ENCODE peak calls at places on chromosomes 4 and X, in five cellular contexts. U, O, G, F and C are unnamed samples. For H3K4me1, the result is how much of the 10 kb centered on the place peaks cover.

GRCh38 chr4:160299608-160300007 is 1196.7 kb downstream of the RAPGEF2 start:
- DNase-seq in U (no peak), O (no peak), G (no peak), F (no peak), C (no peak)

GRCh38 chrX:152865232-152865920 is 32.5 kb upstream of the ZNF185 start:
- DNase-seq in U (no peak), F (no peak), G (no peak), O (no peak), C (no peak)

GRCh38 chrX:30217465-30217864 is 2.1 kb downstream of the MAGEB2 start:
- DNase-seq in F (no peak), U (no peak), O (no peak), G (no peak), C (no peak)

GRCh38 chr4:20252656-20253271 is 1.1 kb downstream of the SLIT2 start:
- DNase-seq in U (peak), G (no peak), O (peak), F (peak), C (peak)

GRCh38 chrX:7801706-7802105 is 41.3 kb upstream of the VCX start:
- DNase-seq in F (no peak), U (no peak), O (no peak), G (no peak), C (no peak)

GRCh38 chrX:135384161-135384836 is 37.4 kb upstream of the SMIM10L2A start:
- DNase-seq in O (no peak), U (no peak), G (no peak), F (no peak), C (no peak)

GRCh38 chrX:82087699-82088098 is 885.8 kb downstream of the SH3BGRL start:
- DNase-seq in U (no peak), F (peak), G (no peak), O (no peak), C (no peak)

GRCh38 chr4:48813984-48814383 is 16.9 kb upstream of the OCIAD1 start:
- DNase-seq in G (peak), O (no peak), F (peak), U (no peak), C (peak)

GRCh38 chr4:18882468-18882867 is 860.9 kb upstream of the LCORL start:
- DNase-seq in F (no peak), G (no peak), U (peak), O (peak), C (peak)

GRCh38 chr4:2254665-2255500 is 7.0 kb downstream of the MXD4 start:
- DNase-seq in G (no peak), O (no peak), F (no peak), U (peak), C (no peak)

GRCh38 chr4:76538296-76538695 is 103.3 kb downstream of the SHROOM3 start:
- DNase-seq in U (no peak), G (no peak), O (no peak), F (no peak), C (no peak)

GRCh38 chrX:134870419-134870818 is 120.4 kb upstream of the SMIM10 start:
- DNase-seq in G (no peak), U (no peak), F (no peak), O (no peak), C (no peak)

GRCh38 chr4:147340547-147341225 is 140.2 kb upstream of the EDNRA start:
- DNase-seq in U (no peak), O (peak), F (no peak), G (no peak), C (peak)

GRCh38 chr4:184408021-184408710 is 66.2 kb downstream of the IRF2 start:
- DNase-seq in F (no peak), O (peak), G (no peak), U (no peak), C (peak)

GRCh38 chrX:105331244-105331643 is 110.8 kb upstream of the TEX13A start:
- DNase-seq in G (no peak), O (no peak), U (no peak), F (no peak), C (no peak)

GRCh38 chrX:38692961-38693360 is 108.3 kb upstream of the MID1IP1 start:
- DNase-seq in G (no peak), U (no peak), F (no peak), O (no peak), C (no peak)

GRCh38 chr4:1043658-1044468 is 32.4 kb downstream of the FGFRL1 start:
- DNase-seq in G (no peak), F (no peak), O (peak), U (peak), C (peak)

GRCh38 chr4:35525192-35525978 is 718.9 kb downstream of the ARAP2 start:
- DNase-seq in F (no peak), G (no peak), U (no peak), O (no peak), C (peak)

GRCh38 chr4:139814285-139815015 is 148.8 kb downstream of the MGST2 start:
- DNase-seq in F (no peak), O (peak), G (no peak), U (no peak), C (no peak)

GRCh38 chrX:136170109-136170800 is 22.9 kb downstream of the FHL1 start:
- DNase-seq in G (no peak), U (peak), F (no peak), O (peak), C (no peak)

GRCh38 chr4:86014599-86014998 is 345.3 kb downstream of the MAPK10 start:
- DNase-seq in U (peak), G (peak), O (no peak), F (no peak), C (no peak)

GRCh38 chrX:9538544-9539045 is 73.7 kb downstream of the TBL1X start:
- DNase-seq in U (peak), G (no peak), O (no peak), F (no peak), C (no peak)

GRCh38 chr4:62474802-62475201 is 1274.7 kb downstream of the ADGRL3 start:
- DNase-seq in F (no peak), G (no peak), O (no peak), U (no peak), C (no peak)

GRCh38 chr4:165198329-165198728 is 9.0 kb upstream of the KLHL2 start:
- DNase-seq in O (peak), F (no peak), U (no peak), G (no peak), C (no peak)

GRCh38 chr4:34091451-34091850 is 2152.9 kb downstream of the ARAP2 start:
- DNase-seq in F (peak), O (no peak), U (no peak), G (no peak), C (no peak)

GRCh38 chrX:23668335-23668734 is 1.0 kb downstream of the PRDX4 start:
- DNase-seq in G (no peak), F (peak), O (peak), U (no peak), C (no peak)

GRCh38 chr4:37188100-37188499 is 56.4 kb upstream of the NWD2 start:
- DNase-seq in G (peak), U (no peak), F (peak), O (no peak), C (peak)

GRCh38 chr4:120630432-120630831 is 292.1 kb downstream of the PRDM5 start:
- DNase-seq in O (peak), U (no peak), G (no peak), F (no peak), C (peak)

GRCh38 chr4:144556636-144557035 is 89.3 kb upstream of the HHIP start:
- DNase-seq in U (no peak), O (no peak), G (no peak), F (no peak), C (no peak)

DNA sequence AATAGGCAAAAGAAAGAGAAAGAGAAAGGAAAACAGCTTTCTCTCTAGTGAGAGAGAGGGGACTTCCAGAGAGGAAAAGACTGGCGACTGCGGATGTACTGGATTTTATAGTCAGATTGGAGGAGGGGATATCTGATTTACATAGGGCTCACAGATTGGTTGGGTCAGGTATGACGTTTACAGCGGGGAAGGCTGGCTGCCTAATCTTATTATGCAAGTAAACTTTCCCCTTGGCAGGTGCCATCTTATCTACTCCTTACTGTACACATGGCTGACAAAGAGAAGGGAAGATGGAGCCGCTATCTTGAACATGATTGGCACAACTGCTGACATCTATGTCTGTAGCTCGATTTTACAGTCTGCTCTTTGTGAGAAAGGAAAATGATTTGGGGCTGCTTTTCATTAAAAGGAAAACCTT is 25.4 kb downstream of the RBPJ start:
- DNase-seq in G (no peak), F (no peak), O (no peak), U (no peak), C (peak)
- TF ChIP-seq EZH2phosphoT487 in G (no peak), F (no peak), O (no peak), U (no peak), C (no peak)

DNA sequence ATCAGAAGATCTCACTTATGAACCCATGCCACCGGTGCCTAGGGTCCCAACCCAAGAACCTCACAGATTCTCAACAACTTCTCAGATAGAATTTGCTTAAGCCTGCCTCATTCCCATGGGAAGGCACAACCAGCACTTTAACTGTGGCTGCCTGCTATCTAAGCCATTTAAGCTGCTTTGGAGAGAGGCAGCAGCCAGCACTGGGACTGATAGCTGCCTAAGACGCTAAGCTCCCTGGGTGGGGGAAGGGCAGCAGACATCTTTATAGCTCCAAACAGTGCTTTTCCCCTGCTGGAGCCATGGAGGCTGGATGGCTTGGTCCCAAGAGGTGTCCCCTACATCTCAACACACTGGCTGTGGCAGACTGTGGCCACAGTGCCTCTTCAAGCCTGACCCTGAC is 1268.6 kb downstream of the FAM133A start:
- DNase-seq in F (no peak), G (no peak), U (no peak), O (no peak), C (peak)
- H2AFZ ChIP-seq in F (no peak), G (no peak), U (no peak), O (no peak), C (peak)

GRCh38 chr4:113821851-113822250 is 60.3 kb upstream of the CAMK2D start:
- DNase-seq in O (no peak), F (no peak), U (no peak), G (no peak), C (no peak)
- H3K4me1 ChIP-seq in O (under half), F (under half), U (under half), G (under half), C (under half)

DNA sequence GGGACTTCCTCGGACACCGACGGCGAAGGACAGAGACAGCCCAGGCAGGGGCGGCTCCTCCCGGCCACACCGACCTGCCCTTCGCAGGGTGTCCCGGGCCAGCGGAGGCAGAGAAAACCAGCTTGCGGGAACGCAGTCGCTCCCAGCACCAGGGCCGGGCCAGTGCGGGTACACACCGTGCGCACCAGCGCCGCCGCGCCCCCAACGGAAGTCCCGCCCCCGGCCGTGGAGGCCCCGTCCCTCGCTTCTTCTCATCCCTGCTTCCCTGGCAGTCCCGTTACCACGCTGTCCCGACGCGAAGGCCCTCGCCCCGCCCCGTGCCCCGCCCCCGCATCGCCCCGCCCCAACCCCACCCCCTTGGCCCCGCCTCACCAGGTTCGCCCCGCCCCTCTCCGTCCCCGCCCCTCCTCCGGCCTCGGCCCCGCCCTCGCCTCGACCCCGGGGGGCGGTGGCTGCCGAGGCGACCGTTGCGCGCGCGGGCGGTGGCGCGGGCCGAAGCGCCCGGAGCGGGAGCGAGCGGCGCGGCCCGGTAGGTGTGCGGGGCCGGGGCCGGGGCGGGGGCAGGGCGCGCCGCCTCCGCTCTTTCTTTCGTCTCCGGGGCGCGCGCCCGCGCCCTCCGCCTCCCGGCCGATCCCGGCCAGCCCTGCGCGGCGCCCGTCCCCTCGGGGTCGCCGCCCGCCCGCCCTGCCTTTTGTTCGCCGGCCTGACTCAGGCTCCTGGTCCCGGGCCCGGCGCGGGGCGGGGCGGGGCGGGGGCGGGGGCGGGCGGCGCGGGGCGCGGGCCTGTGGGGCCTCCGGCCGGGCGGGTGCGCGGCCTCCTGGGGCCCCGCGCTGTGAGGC is at the start of gene RGS12:
- DNase-seq in G (peak), F (peak), O (peak), U (peak), C (peak)
- TF ChIP-seq EZH2phosphoT487 in G (no peak), F (no peak), O (no peak), U (no peak), C (no peak)

DNA sequence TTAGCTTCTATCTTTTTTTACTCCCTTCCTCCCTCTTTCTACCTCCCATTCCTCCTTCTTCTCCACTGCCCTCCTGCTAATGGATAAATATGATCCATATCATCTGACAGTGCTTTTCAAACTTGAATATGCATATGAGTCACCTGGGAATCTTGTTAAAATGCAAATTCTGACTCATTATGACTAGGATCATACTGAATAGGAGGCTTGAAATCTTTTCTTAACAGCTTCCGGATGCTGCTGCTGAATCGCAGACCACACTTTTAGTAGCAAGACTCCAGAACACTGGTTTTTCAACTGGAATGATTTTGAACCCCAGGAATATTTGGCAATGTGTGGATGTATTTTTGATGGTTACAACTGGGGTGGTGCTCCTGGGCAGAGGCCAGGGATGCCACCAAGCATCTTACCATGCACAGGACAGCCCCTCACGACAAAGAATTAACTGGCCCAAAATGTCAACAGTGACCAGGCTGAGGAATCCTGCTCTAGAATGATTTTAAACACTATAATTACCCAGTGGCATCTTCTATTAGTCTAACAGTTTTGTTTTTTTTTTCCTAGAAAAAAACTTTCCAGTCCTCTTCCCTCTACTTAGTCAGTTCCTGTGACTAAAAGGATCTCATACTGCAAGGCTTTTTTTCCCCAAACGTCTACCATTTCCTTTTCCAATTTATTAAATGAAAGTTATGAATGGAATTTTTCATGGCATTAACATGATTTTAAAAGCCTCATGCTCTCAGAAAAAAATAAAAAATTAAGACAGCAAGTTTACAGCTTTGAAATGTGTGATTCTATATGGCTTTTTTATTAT is 10.6 kb upstream of the PYURF start:
- DNase-seq in F (no peak), G (no peak), U (no peak), O (peak), C (no peak)
- H2AFZ ChIP-seq in F (no peak), G (no peak), U (no peak), O (peak), C (no peak)

DNA sequence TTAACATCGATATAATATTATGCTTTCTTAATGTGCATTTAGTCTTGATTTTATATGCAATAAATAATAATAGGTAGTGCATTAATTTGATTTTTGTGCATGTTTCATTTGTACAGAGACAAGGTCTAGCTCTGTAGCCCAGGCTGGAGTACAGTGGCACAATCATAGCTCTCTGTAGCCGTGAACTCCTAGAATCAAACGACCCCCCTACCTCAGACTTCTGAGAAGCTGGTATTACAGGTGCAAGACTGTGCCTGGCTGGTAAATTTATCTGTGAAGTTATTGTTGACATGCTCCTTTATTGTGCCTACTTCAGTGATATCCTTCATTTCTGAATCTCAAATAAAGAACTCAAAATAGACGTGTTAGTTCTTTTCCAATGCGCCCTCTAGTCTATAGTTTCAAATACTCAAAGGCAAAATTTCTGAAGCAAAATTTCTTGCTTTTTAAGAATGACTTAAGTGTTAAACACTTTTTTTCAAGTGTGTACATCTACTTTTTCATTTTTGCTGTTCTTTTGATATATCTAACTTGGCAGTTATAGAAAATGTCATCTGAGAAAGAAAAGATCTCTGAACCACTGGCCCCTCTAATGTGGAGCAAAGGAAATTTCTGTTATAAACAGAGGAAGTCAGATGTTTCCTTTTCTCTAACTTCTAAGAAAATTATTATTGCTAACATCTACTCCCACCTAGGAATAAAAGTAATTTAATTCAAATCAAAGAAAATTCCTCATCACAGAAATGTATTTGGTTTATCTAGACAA is 28.3 kb upstream of the GUCY1A1 start:
- DNase-seq in F (no peak), O (no peak), G (no peak), U (no peak), C (no peak)
- H3K4me1 ChIP-seq in F (under half), O (under half), G (under half), U (under half), C (under half)

DNA sequence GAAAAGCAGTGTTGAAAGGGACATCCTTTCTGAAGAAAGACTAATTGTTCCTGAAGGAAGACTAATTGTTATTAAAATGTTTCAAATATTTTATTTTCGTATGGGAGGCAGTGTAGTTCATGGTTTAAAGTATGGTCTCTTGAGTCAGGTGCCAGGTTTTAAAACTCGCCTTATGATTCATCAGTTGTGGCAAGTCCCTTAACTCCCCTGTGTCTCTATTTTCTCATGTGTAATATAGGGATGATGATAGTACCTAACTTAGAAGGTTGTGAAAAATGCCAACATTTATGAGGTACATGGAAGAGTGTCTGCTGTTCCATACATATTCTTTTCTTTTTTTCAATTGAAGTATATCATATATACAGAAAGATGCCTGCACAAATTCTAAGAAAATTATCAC is 414.2 kb upstream of the DIPK2B start:
- DNase-seq in F (no peak), O (no peak), U (no peak), G (no peak), C (no peak)
- TF ChIP-seq EZH2phosphoT487 in F (no peak), O (no peak), U (no peak), G (no peak), C (no peak)

DNA sequence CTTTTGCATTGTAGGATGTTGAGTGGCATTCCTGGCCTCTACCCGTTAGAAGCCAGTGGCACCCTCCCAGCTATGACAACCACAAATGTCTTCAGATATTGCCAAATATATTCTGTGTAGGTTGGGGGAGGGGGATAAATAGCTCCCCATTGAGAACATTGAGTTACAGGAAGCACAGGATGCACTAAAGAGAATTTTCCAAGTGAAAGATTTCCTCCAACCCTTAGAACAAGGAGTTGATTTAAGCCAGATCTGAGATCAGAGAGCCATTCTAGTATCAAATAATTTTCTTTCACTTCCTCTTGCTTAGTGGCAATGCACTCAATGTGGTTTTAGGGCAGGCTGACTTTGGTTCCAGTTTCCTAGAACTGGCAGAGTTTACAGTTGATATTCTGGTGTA is 436.6 kb downstream of the C4orf33 start:
- DNase-seq in F (peak), G (no peak), U (no peak), O (no peak), C (no peak)
- H2AFZ ChIP-seq in F (peak), G (no peak), U (no peak), O (no peak), C (no peak)

GRCh38 chr4:122838034-122838433 is 11.4 kb downstream of the FGF2 start:
- DNase-seq in F (no peak), O (no peak), G (no peak), U (no peak), C (no peak)
- H3K4me1 ChIP-seq in F (under half), O (half or more), G (under half), U (under half), C (under half)